ENCODE peak calls at places on chromosomes 3 and 15, in seven cellular contexts. A, Z, R, T, H, M and K are unnamed samples.

GRCh38 chr3:87076951-87077350 is 86.0 kb upstream of the VGLL3 start:
- DNase-seq in H (no peak), R (no peak), A (no peak), T (peak), Z (peak), M (no peak), K (no peak)

GRCh38 chr3:65993134-65993900 is 45.4 kb downstream of the MAGI1 start:
- DNase-seq in T (no peak), H (no peak), A (no peak), R (no peak), Z (no peak), M (no peak), K (no peak)

GRCh38 chr3:136783708-136784191 is 31.6 kb upstream of the STAG1 start:
- DNase-seq in H (no peak), A (no peak), M (no peak), R (no peak), T (peak), Z (no peak), K (no peak)

GRCh38 chr3:72604287-72604686 is 244.0 kb downstream of the SHQ1 start:
- DNase-seq in M (no peak), H (no peak), Z (no peak), R (no peak), T (no peak), A (no peak), K (no peak)

GRCh38 chr3:112568642-112569041 is 6.8 kb downstream of the SLC35A5 start:
- DNase-seq in R (no peak), T (no peak), Z (no peak), A (no peak), M (no peak), H (no peak), K (no peak)

GRCh38 chr3:1251282-1252060 is 158.6 kb downstream of the CNTN6 start:
- DNase-seq in M (no peak), Z (no peak), H (no peak), R (no peak), A (no peak), T (peak), K (no peak)

GRCh38 chr3:127585163-127585812 is 5.2 kb downstream of the TPRA1 start:
- DNase-seq in Z (no peak), R (no peak), T (no peak), H (no peak), M (no peak), A (no peak), K (no peak)

GRCh38 chr15:29570121-29570930 is 251.9 kb downstream of the TJP1 start:
- DNase-seq in T (peak), M (no peak), Z (no peak), A (no peak), R (peak), H (no peak), K (no peak)

GRCh38 chr3:52446631-52447511 is 2.0 kb upstream of the SEMA3G start:
- DNase-seq in Z (peak), T (peak), R (peak), A (peak), M (no peak), H (no peak), K (no peak)

GRCh38 chr3:36991923-36992805 is 767 bp downstream of the EPM2AIP1 start:
- DNase-seq in Z (peak), H (no peak), M (no peak), T (no peak), A (no peak), R (peak), K (no peak)

GRCh38 chr15:53059273-53060043 is 269.3 kb upstream of the ONECUT1 start:
- DNase-seq in A (no peak), R (no peak), M (no peak), T (no peak), H (no peak), Z (no peak), K (no peak)

GRCh38 chr3:124965413-124965812 is 30.9 kb upstream of the MUC13 start:
- DNase-seq in H (no peak), A (no peak), Z (no peak), M (no peak), T (no peak), R (no peak), K (no peak)

GRCh38 chr15:66459818-66460615 is 37.5 kb downstream of the SNAPC5 start:
- DNase-seq in H (no peak), T (no peak), A (no peak), Z (no peak), M (no peak), R (no peak), K (no peak)

GRCh38 chr15:44738340-44738984 is 2.1 kb downstream of the TRIM69 start:
- DNase-seq in Z (peak), R (peak), A (peak), M (no peak), H (no peak), T (peak), K (no peak)

GRCh38 chr15:98760112-98760826 is 111.9 kb downstream of the IGF1R start:
- DNase-seq in T (no peak), A (no peak), H (no peak), M (no peak), Z (no peak), R (no peak), K (peak)

GRCh38 chr15:48537277-48538113 is 108.0 kb downstream of the FBN1 start:
- DNase-seq in T (no peak), H (no peak), Z (no peak), A (no peak), M (no peak), R (no peak), K (no peak)

GRCh38 chr3:89184151-89184550 is 76.7 kb downstream of the EPHA3 start:
- DNase-seq in T (no peak), M (no peak), A (no peak), H (no peak), Z (peak), R (no peak), K (no peak)

GRCh38 chr3:57827757-57828156 is 71.6 kb downstream of the SLMAP start:
- DNase-seq in H (no peak), R (no peak), M (no peak), Z (no peak), A (no peak), T (no peak), K (no peak)

GRCh38 chr15:89116404-89116803 is 28.1 kb downstream of the ABHD2 start:
- DNase-seq in T (no peak), M (no peak), R (no peak), A (no peak), Z (peak), H (no peak), K (no peak)

GRCh38 chr3:9862391-9863235 is 17.4 kb downstream of the CIDEC start:
- DNase-seq in R (peak), T (no peak), Z (no peak), H (peak), M (no peak), A (no peak), K (peak)

GRCh38 chr15:66835558-66835878 is 133.5 kb downstream of the SMAD6 start:
- DNase-seq in M (no peak), A (no peak), T (no peak), Z (no peak), H (no peak), R (no peak), K (no peak)

GRCh38 chr15:33547876-33548275 is 237.1 kb downstream of the RYR3 start:
- DNase-seq in T (peak), M (peak), Z (peak), A (peak), R (no peak), H (peak), K (no peak)